ENCODE peak calls at places on chromosomes 16 and 17, in eight cellular contexts. W, M, B, V, H, A, E and C are unnamed samples.

GRCh38 chr17:20253323-20253722 is 214.0 kb downstream of the LGALS9B start:
- DNase-seq in H (no peak), W (no peak), V (no peak), A (no peak), E (no peak), M (no peak), B (no peak), C (no peak)

GRCh38 chr16:1474047-1474446 is 781 bp downstream of the CLCN7 start:
- DNase-seq in B (no peak), M (no peak), W (peak), E (peak), H (no peak), V (peak), A (no peak), C (no peak)

GRCh38 chr16:17658881-17659280 is 188.1 kb upstream of the XYLT1 start:
- DNase-seq in A (no peak), V (peak), W (no peak), E (no peak), M (no peak), H (no peak), B (no peak), C (no peak)

GRCh38 chr16:74936902-74937560 is 47.9 kb downstream of the WDR59 start:
- DNase-seq in H (no peak), A (no peak), M (no peak), B (peak), V (no peak), W (peak), E (peak), C (no peak)

GRCh38 chr17:2611627-2612026 is 18.2 kb downstream of the PAFAH1B1 start:
- DNase-seq in W (no peak), V (no peak), B (no peak), A (no peak), M (no peak), H (no peak), E (no peak), C (no peak)

GRCh38 chr16:86723699-86724098 is 145.3 kb downstream of the FOXL1 start:
- DNase-seq in V (peak), E (no peak), M (no peak), W (no peak), H (no peak), B (no peak), A (no peak), C (no peak)

GRCh38 chr17:9142772-9143494 is 121.6 kb downstream of the NTN1 start:
- DNase-seq in M (no peak), V (no peak), A (no peak), E (no peak), H (no peak), W (no peak), B (no peak), C (no peak)

GRCh38 chr16:51155901-51156810 is 5.1 kb upstream of the SALL1 start:
- DNase-seq in M (no peak), H (no peak), E (peak), B (no peak), V (peak), W (no peak), A (no peak), C (no peak)